ENCODE peak calls at places on chromosome 21, in five cellular contexts. Y, X, A, B and R are unnamed samples.

GRCh38 chr21:46599251-46599572 is 5.7 kb downstream of the S100B start:
- DNase-seq in Y (no peak), X (no peak), A (peak; percentile 91), B (peak; percentile 67), R (peak; percentile 33)

GRCh38 chr21:44994581-44995171 is 54.8 kb downstream of the SLX9 start:
- DNase-seq in Y (no peak), X (no peak), A (no peak), B (no peak), R (no peak)

GRCh38 chr21:35291963-35292627 is 243.0 kb upstream of the RUNX1 start:
- DNase-seq in Y (no peak), X (no peak), A (no peak), B (peak; percentile 43), R (peak; percentile 43)

GRCh38 chr21:33640697-33641338 is 723 bp downstream of the CRYZL1 start:
- DNase-seq in Y (no peak), X (no peak), A (no peak), B (no peak), R (no peak)

GRCh38 chr21:41973427-41973831 is 19.6 kb upstream of the C2CD2 start:
- DNase-seq in Y (no peak), X (no peak), A (no peak), B (no peak), R (no peak)

GRCh38 chr21:43658769-43659135 is 536 bp downstream of the HSF2BP start:
- DNase-seq in Y (no peak), X (no peak), A (no peak), B (no peak), R (no peak)

GRCh38 chr21:15001773-15002647 is 62.8 kb downstream of the NRIP1 start:
- DNase-seq in Y (no peak), X (no peak), A (no peak), B (no peak), R (no peak)

GRCh38 chr21:37009740-37010341 is 3.3 kb downstream of the RIPPLY3 start:
- DNase-seq in Y (peak; percentile 28), X (peak; percentile 71), A (peak; percentile 76), B (peak; percentile 38), R (peak; percentile 49)

GRCh38 chr21:42161401-42161956 is 57.5 kb upstream of the ABCG1 start:
- DNase-seq in Y (no peak), X (no peak), A (no peak), B (no peak), R (no peak)

GRCh38 chr21:41888749-41889376 is 9.7 kb upstream of the PRDM15 start:
- DNase-seq in Y (no peak), X (no peak), A (no peak), B (no peak), R (no peak)

GRCh38 chr21:27448960-27449359 is 482.1 kb upstream of the ADAMTS5 start:
- DNase-seq in Y (no peak), X (no peak), A (no peak), B (no peak), R (no peak)

GRCh38 chr21:35057428-35057827 is 8.3 kb upstream of the RUNX1 start:
- DNase-seq in Y (no peak), X (no peak), A (no peak), B (no peak), R (no peak)

GRCh38 chr21:24941316-24942185 is 665.7 kb downstream of the MRPL39 start:
- DNase-seq in Y (no peak), X (no peak), A (no peak), B (no peak), R (no peak)

GRCh38 chr21:26881504-26882228 is 36.5 kb upstream of the ADAMTS1 start:
- DNase-seq in Y (no peak), X (no peak), A (peak; percentile 18), B (peak; percentile 8), R (no peak)

GRCh38 chr21:34812510-34813265 is 143.9 kb downstream of the CLIC6 start:
- DNase-seq in Y (no peak), X (peak; percentile 43), A (peak; percentile 81), B (peak; percentile 93), R (peak; percentile 96)

GRCh38 chr21:27802816-27803475 is 836.1 kb upstream of the ADAMTS5 start:
- DNase-seq in Y (no peak), X (no peak), A (no peak), B (no peak), R (no peak)

GRCh38 chr21:43865471-43866181 is 603 bp downstream of the AGPAT3 start:
- DNase-seq in Y (no peak), X (no peak), A (no peak), B (no peak), R (no peak)

GRCh38 chr21:42796327-42797062 is 82.8 kb downstream of the WDR4 start:
- DNase-seq in Y (no peak), X (no peak), A (no peak), B (no peak), R (no peak)

GRCh38 chr21:38859852-38860251 is 54.1 kb downstream of the ETS2 start:
- DNase-seq in Y (no peak), X (no peak), A (no peak), B (no peak), R (no peak)